ENCODE peak calls at places on chromosome 16, in nine cellular contexts. L is A549; Q is GF-D8; U is RWPE1; O is cardiac fibroblast; Y is NCI-H146; R is SHP77; I is stimulated activated CD8-positive, alpha-beta memory T cell treated with anti-CD3 and anti-CD28 coated beads, Interleukin-4, amount 100 ng/mL, for 1 hour; J is amniotic stem cell. M is an unnamed sample.

GRCh38 chr16:76577003-76577402 is 299.8 kb downstream of the CNTNAP4 start:
- DNase-seq in R (peak), Y (no peak), I (no peak), L (no peak), U (no peak), J (no peak), Q (no peak), O (no peak), M (no peak)

GRCh38 chr16:14070877-14071575 is at the start of gene MRTFB:
- DNase-seq in Q (no peak), I (peak), L (peak), J (peak), O (peak), Y (peak), U (peak), R (peak), M (peak)

GRCh38 chr16:2715519-2715918 is 4.5 kb downstream of the PRSS27 start:
- DNase-seq in R (no peak), O (peak), U (peak), Y (peak), L (no peak), I (peak), J (no peak), Q (no peak), M (no peak)

GRCh38 chr16:67040906-67041305 is 12.0 kb downstream of the CBFB start:
- DNase-seq in R (no peak), O (peak), I (no peak), L (no peak), Y (no peak), J (no peak), Q (no peak), U (no peak), M (no peak)

GRCh38 chr16:72434159-72434558 is 262.2 kb upstream of the PMFBP1 start:
- DNase-seq in L (no peak), I (no peak), R (no peak), U (no peak), J (no peak), O (peak), Q (no peak), Y (no peak), M (no peak)

GRCh38 chr16:72997141-72997542 is 50.8 kb downstream of the ZFHX3 start:
- DNase-seq in J (no peak), L (no peak), Q (peak), R (no peak), I (no peak), Y (no peak), U (peak), O (peak), M (peak)

GRCh38 chr16:9946022-9946720 is 236.1 kb downstream of the GRIN2A start:
- DNase-seq in J (no peak), R (no peak), I (no peak), O (no peak), U (no peak), L (no peak), Q (no peak), Y (no peak), M (no peak)

GRCh38 chr16:66364117-66364958 is 2.2 kb upstream of the CDH5 start:
- DNase-seq in Q (no peak), J (no peak), L (no peak), Y (peak), I (no peak), O (peak), U (no peak), R (no peak), M (no peak)

GRCh38 chr16:59210955-59211541 is 476.9 kb upstream of the GOT2 start:
- DNase-seq in U (no peak), I (no peak), Y (no peak), O (peak), R (no peak), L (peak), J (no peak), Q (no peak), M (no peak)

GRCh38 chr16:84218176-84218776 is 21.5 kb downstream of the KCNG4 start:
- DNase-seq in U (no peak), J (no peak), R (no peak), I (no peak), Y (no peak), Q (no peak), O (no peak), L (no peak), M (no peak)

GRCh38 chr16:24717411-24717810 is 12.0 kb upstream of the TNRC6A start:
- DNase-seq in Q (no peak), L (no peak), O (peak), U (no peak), Y (no peak), I (no peak), R (no peak), J (no peak), M (no peak)

GRCh38 chr16:7679899-7680298 is 347.3 kb downstream of the RBFOX1 start:
- DNase-seq in Y (no peak), Q (no peak), I (no peak), O (no peak), R (no peak), U (no peak), J (no peak), L (no peak), M (no peak)

GRCh38 chr16:24850289-24850931 is 4.6 kb downstream of the SLC5A11 start:
- DNase-seq in O (peak), Q (no peak), U (no peak), Y (no peak), L (no peak), J (no peak), R (no peak), I (no peak), M (no peak)

GRCh38 chr16:17304814-17305169 is 166.0 kb downstream of the XYLT1 start:
- DNase-seq in O (no peak), Y (no peak), J (no peak), U (no peak), Q (no peak), L (no peak), R (no peak), I (no peak), M (no peak)

GRCh38 chr16:87264634-87265033 is 52.6 kb downstream of the C16orf95 start:
- DNase-seq in L (no peak), I (no peak), R (no peak), Q (no peak), Y (no peak), U (no peak), J (no peak), O (no peak), M (no peak)